ENCODE peak calls at places on chromosomes 1 and 21, in four cellular contexts. B is IMR-90, S is H1, T is H9. F is an unnamed sample.

GRCh38 chr1:67555487-67556296 is 125.5 kb upstream of the SERBP1 start:
- DNase-seq in S (no peak), T (peak), B (no peak), F (peak)

GRCh38 chr1:25616932-25617625 is 488 bp downstream of the MAN1C1 start:
- DNase-seq in T (no peak), S (no peak), B (no peak), F (no peak)

GRCh38 chr1:190258003-190258402 is 219.7 kb downstream of the BRINP3 start:
- DNase-seq in S (no peak), T (peak), B (no peak), F (peak)

GRCh38 chr1:220954321-220954720 is 75.1 kb downstream of the HLX start:
- DNase-seq in S (no peak), T (no peak), B (no peak), F (no peak)

GRCh38 chr1:75273110-75273509 is 138.9 kb downstream of the LHX8 start:
- DNase-seq in B (no peak), S (no peak), T (no peak), F (no peak)

GRCh38 chr1:33244809-33245186 is 11.5 kb upstream of the ZNF362 start:
- DNase-seq in S (no peak), T (no peak), B (no peak), F (no peak)

GRCh38 chr1:99867682-99868081 is 17.5 kb downstream of the AGL start:
- DNase-seq in B (no peak), S (no peak), T (no peak), F (no peak)

GRCh38 chr1:96116707-96117106 is 604.9 kb upstream of the PTBP2 start:
- DNase-seq in T (no peak), B (peak), S (no peak), F (no peak)

GRCh38 chr1:228090613-228091081 is 8.1 kb downstream of the ARF1 start:
- DNase-seq in S (no peak), T (no peak), B (peak), F (no peak)

GRCh38 chr1:179337343-179337742 is 28.4 kb upstream of the AXDND1 start:
- DNase-seq in S (no peak), T (no peak), B (no peak), F (no peak)

GRCh38 chr1:21574464-21575151 is 65.4 kb downstream of the ALPL start:
- DNase-seq in B (no peak), T (peak), S (peak), F (peak)

GRCh38 chr1:185279571-185279970 is 37.5 kb downstream of the IVNS1ABP start:
- DNase-seq in S (no peak), B (peak), T (no peak), F (no peak)

GRCh38 chr1:183480971-183481431 is 8.7 kb downstream of the SMG7 start:
- DNase-seq in S (no peak), B (peak), T (no peak), F (peak)

GRCh38 chr1:26922901-26923300 is 1.4 kb downstream of the NUDC start:
- DNase-seq in T (no peak), B (no peak), S (no peak), F (no peak)

GRCh38 chr21:41857771-41858300 is 21.3 kb downstream of the PRDM15 start:
- DNase-seq in S (no peak), B (no peak), T (no peak), F (no peak)

GRCh38 chr21:44574457-44575306 is 1.2 kb downstream of the KRTAP10-4 start:
- DNase-seq in B (no peak), T (no peak), S (peak), F (peak)

GRCh38 chr21:45573452-45574035 is 31.3 kb upstream of the SLC19A1 start:
- DNase-seq in B (no peak), T (no peak), S (no peak), F (no peak)

GRCh38 chr1:231420299-231420958 is 1.7 kb downstream of the EGLN1 start:
- DNase-seq in B (peak), S (no peak), T (no peak), F (peak)

GRCh38 chr1:97820470-97821188 is 100.2 kb downstream of the DPYD start:
- DNase-seq in S (no peak), T (no peak), B (peak), F (peak)

GRCh38 chr1:29466258-29466657 is 229.9 kb downstream of the PTPRU start:
- DNase-seq in B (no peak), S (no peak), T (no peak), F (no peak)

GRCh38 chr1:65459397-65459768 is 38.9 kb downstream of the LEPR start:
- DNase-seq in T (no peak), S (no peak), B (peak), F (peak)

DNA sequence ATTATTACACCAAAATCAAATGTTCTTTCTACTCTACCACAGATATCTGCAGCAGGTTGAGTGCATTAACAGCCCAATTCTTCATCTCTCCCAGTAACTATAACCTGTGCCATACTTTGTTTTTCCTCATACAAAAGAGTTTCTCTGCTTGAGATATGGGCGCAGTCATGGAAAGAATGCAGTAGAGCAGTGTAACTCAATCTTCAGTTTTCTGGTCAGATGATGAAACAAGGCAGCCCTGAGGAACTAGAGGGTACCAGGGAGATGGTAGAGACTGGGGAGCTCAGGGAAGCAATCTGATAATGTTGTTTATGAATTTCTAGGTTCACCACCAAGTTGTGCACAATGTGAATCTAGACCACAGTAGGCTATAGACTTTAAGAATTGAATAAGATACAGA is 39.6 kb downstream of the ASPM start:
- DNase-seq in B (no peak), T (no peak), S (no peak), F (no peak)
- H4K5ac ChIP-seq in B (no peak), T (no peak), S (no peak), F (no peak)

GRCh38 chr1:36163426-36163825 is 7.5 kb downstream of the MAP7D1 start:
- DNase-seq in B (no peak), T (no peak), S (no peak), F (no peak)
- H3K4ac ChIP-seq in B (no peak), T (no peak), S (no peak), F (no peak)

DNA sequence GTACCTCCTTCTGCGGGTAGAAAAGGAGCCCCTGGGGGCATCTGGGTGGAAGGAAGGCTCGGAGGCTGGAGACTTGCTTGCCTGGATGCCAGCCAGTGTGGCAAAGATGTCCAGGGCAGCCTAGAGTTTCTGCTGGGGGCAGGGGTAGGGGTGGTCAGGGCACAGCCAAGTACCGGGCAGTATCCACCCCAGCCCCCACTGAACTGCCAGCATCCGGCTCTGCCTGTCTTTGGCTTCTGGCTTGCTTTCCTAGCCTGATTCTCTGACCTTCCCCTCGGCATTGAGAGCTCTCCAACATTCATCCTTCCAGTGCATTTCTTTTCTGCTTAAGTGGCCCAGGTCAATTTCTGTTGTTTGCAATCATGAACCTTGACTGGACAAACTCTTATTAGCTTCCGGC is 117.0 kb downstream of the HLCS start:
- DNase-seq in B (no peak), S (no peak), T (no peak), F (no peak)
- H2AK5ac ChIP-seq in B (no peak), S (no peak), T (no peak), F (no peak)

DNA sequence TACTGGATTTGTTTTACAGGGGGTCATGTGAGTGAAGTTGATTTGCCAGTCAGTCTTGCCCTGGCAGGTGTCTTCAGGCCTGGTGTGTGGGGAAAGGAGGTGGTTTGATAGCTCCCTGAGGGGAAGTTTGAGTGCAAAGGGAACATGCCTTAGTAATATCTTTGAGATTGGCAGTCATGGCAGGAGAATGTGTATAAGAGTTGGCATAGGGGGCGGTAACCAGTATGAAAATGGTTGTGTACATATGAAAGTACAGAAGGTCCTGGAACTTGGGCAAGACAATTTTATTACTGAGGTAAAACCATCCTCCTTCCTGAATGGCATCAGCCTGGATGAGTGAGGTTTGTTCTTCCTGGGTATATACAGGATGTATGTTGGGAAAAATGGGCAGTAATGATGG is 37.6 kb upstream of the PLA2G5 start:
- DNase-seq in S (no peak), T (no peak), B (no peak), F (no peak)
- H4K5ac ChIP-seq in S (no peak), T (no peak), B (no peak), F (no peak)

GRCh38 chr1:54331843-54332688 is 74.1 kb downstream of the SSBP3 start:
- DNase-seq in S (no peak), T (no peak), B (no peak), F (no peak)
- H3K4ac ChIP-seq in S (peak), T (no peak), B (peak), F (no peak)

GRCh38 chr1:193113258-193113991 is 8.2 kb upstream of the GLRX2 start:
- DNase-seq in T (peak), B (no peak), S (no peak), F (peak)
- H2AK5ac ChIP-seq in T (no peak), B (peak), S (no peak), F (no peak)

GRCh38 chr1:59290173-59290954 is 6.5 kb upstream of the FGGY start:
- DNase-seq in B (peak), S (peak), T (peak), F (peak)

GRCh38 chr1:59291566-59291965 is 5.3 kb upstream of the FGGY start:
- DNase-seq in B (no peak), T (no peak), S (no peak), F (no peak)

GRCh38 chr1:59293849-59294248 is 3.0 kb upstream of the FGGY start:
- DNase-seq in S (no peak), B (no peak), T (no peak), F (no peak)

GRCh38 chr1:59294423-59294822 is 2.5 kb upstream of the FGGY start:
- DNase-seq in S (no peak), T (no peak), B (no peak), F (no peak)

GRCh38 chr1:59292557-59292956 is 4.3 kb upstream of the FGGY start:
- DNase-seq in T (no peak), S (no peak), B (peak), F (peak)
- H4K5ac ChIP-seq in T (no peak), S (no peak), B (no peak), F (no peak)

GRCh38 chr1:8315573-8316475 is 2.1 kb upstream of the SLC45A1 start:
- DNase-seq in T (peak), S (peak), B (no peak), F (peak)
- H3K4ac ChIP-seq in T (no peak), S (peak), B (peak), F (peak)

GRCh38 chr1:52674497-52675384 is 23.4 kb downstream of the COA7 start:
- DNase-seq in B (peak), T (no peak), S (no peak), F (peak)

GRCh38 chr1:52676249-52676903 is 21.8 kb downstream of the COA7 start:
- DNase-seq in B (no peak), S (no peak), T (no peak), F (no peak)

GRCh38 chr1:52670599-52670998 is 27.5 kb downstream of the COA7 start:
- DNase-seq in T (no peak), B (no peak), S (no peak), F (no peak)

GRCh38 chr1:52672946-52673345 is 25.2 kb downstream of the COA7 start:
- DNase-seq in B (no peak), S (no peak), T (no peak), F (no peak)

DNA sequence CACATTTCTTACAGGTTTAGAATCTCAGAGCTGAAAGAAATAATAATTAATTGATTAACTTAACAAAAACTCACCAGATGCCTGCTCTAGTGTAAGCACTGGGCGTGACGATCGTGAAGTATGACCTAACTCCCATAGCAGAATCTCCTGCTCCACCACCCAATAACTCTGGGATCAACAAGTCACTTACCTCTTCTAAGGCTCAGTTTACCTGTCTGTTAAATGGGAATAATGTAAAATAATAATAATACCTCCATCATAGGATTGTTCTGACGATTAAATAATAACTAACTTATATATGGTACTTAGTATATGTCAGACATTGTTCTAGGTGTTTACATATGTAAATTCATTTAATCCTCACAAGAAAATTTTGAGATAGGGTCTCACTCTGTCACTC is 24.6 kb downstream of the COA7 start:
- DNase-seq in T (no peak), B (no peak), S (no peak), F (no peak)
- H2AK5ac ChIP-seq in T (no peak), B (no peak), S (no peak), F (no peak)